ENCODE peak calls at places on chromosome 7, in five cellular contexts. E is ovary, A is stomach, L is left ventricle myocardium inferior, S is psoas muscle. Q is an unnamed sample.

GRCh38 chr7:4208086-4208485 is 474.0 kb upstream of the FOXK1 start:
- DNase-seq in L (no peak), A (no peak), S (no peak), E (no peak), Q (no peak)

GRCh38 chr7:16004661-16005060 is 318.2 kb upstream of the MEOX2 start:
- DNase-seq in E (no peak), L (no peak), S (no peak), A (no peak), Q (no peak)

GRCh38 chr7:51647931-51648351 is 331.3 kb upstream of the COBL start:
- DNase-seq in A (peak; percentile 63), E (peak; percentile 35), L (no peak), S (no peak), Q (no peak)

GRCh38 chr7:121541457-121541856 is 145.3 kb upstream of the FAM3C start:
- DNase-seq in S (no peak), E (no peak), L (no peak), A (no peak), Q (no peak)

GRCh38 chr7:112554591-112554990 is 73.8 kb downstream of the LSMEM1 start:
- DNase-seq in E (no peak), A (no peak), S (no peak), L (no peak), Q (no peak)

GRCh38 chr7:24812313-24812945 is 55.2 kb upstream of the GSDME start:
- DNase-seq in A (peak; percentile 66), S (peak; percentile 64), E (peak; percentile 57), L (peak; percentile 21), Q (peak; percentile 60)

GRCh38 chr7:149883452-149883861 is 9.7 kb downstream of the ATP6V0E2 start:
- DNase-seq in S (peak; percentile 72), E (no peak), A (peak; percentile 71), L (peak; percentile 66), Q (peak; percentile 78)

GRCh38 chr7:115475774-115476407 is 554.0 kb downstream of the MDFIC start:
- DNase-seq in S (no peak), E (no peak), L (no peak), A (no peak), Q (no peak)

GRCh38 chr7:51764981-51765380 is 448.4 kb upstream of the COBL start:
- DNase-seq in L (no peak), E (no peak), A (no peak), S (no peak), Q (no peak)

GRCh38 chr7:145848691-145849090 is 267.9 kb upstream of the CNTNAP2 start:
- DNase-seq in A (no peak), L (no peak), S (no peak), E (no peak), Q (no peak)

GRCh38 chr7:151088019-151088855 is 2.0 kb downstream of the AGAP3 start:
- DNase-seq in A (no peak), E (peak; percentile 43), S (no peak), L (no peak), Q (no peak)

GRCh38 chr7:105367458-105367857 is 21.3 kb downstream of the SRPK2 start:
- DNase-seq in L (no peak), E (no peak), S (no peak), A (no peak), Q (no peak)

GRCh38 chr7:55127135-55127551 is 108.3 kb downstream of the EGFR start:
- DNase-seq in E (no peak), S (no peak), A (no peak), L (no peak), Q (no peak)

GRCh38 chr7:69177326-69177897 is 420.9 kb upstream of the AUTS2 start:
- DNase-seq in S (no peak), L (no peak), E (peak; percentile 26), A (no peak), Q (no peak)

GRCh38 chr7:109282726-109283125 is 713.1 kb downstream of the DNAJB9 start:
- DNase-seq in L (no peak), E (no peak), A (peak; percentile 26), S (no peak), Q (no peak)

GRCh38 chr7:40827217-40828085 is 692.6 kb downstream of the SUGCT start:
- DNase-seq in A (no peak), E (no peak), L (no peak), S (no peak), Q (no peak)

GRCh38 chr7:151256410-151257045 is 8.0 kb upstream of the SMARCD3 start:
- DNase-seq in S (no peak), L (no peak), A (no peak), E (peak; percentile 61), Q (no peak)

GRCh38 chr7:11833431-11833830 is 1.4 kb upstream of the THSD7A start:
- DNase-seq in E (no peak), L (no peak), S (no peak), A (no peak), Q (no peak)

GRCh38 chr7:137609500-137609899 is 237.3 kb downstream of the DGKI start:
- DNase-seq in S (no peak), A (no peak), E (no peak), L (no peak), Q (no peak)

GRCh38 chr7:55432937-55433784 is 68.0 kb downstream of the LANCL2 start:
- DNase-seq in E (no peak), A (no peak), L (no peak), S (no peak), Q (no peak)

GRCh38 chr7:45590679-45591057 is 16.5 kb downstream of the ADCY1 start:
- DNase-seq in E (no peak), A (peak; percentile 22), S (no peak), L (no peak), Q (peak; percentile 19)

GRCh38 chr7:43385856-43386255 is 197.1 kb upstream of the STK17A start:
- DNase-seq in L (no peak), E (no peak), S (no peak), A (no peak), Q (no peak)

GRCh38 chr7:152899482-152900166 is 140.1 kb downstream of the ACTR3B start:
- DNase-seq in E (no peak), A (peak; percentile 75), S (peak; percentile 86), L (peak; percentile 62), Q (peak; percentile 93)

GRCh38 chr7:21355406-21355874 is 72.4 kb upstream of the SP4 start:
- DNase-seq in S (no peak), A (no peak), E (no peak), L (no peak), Q (no peak)

GRCh38 chr7:28533731-28534531 is 121.6 kb downstream of the CREB5 start:
- DNase-seq in E (peak; percentile 39), A (no peak), L (peak; percentile 54), S (peak; percentile 56), Q (no peak)

GRCh38 chr7:140155428-140155827 is 21.4 kb downstream of the KDM7A start:
- DNase-seq in E (no peak), S (no peak), L (no peak), A (no peak), Q (no peak)

GRCh38 chr7:99010281-99010680 is 131.9 kb downstream of the TRRAP start:
- DNase-seq in L (no peak), S (no peak), E (no peak), A (no peak), Q (no peak)

GRCh38 chr7:20407585-20408466 is 77.1 kb downstream of the ITGB8 start:
- DNase-seq in E (peak; percentile 50), L (peak; percentile 80), S (no peak), A (peak; percentile 36), Q (no peak)

GRCh38 chr7:15853832-15854470 is 167.5 kb upstream of the MEOX2 start:
- DNase-seq in E (no peak), S (no peak), L (no peak), A (no peak), Q (no peak)

GRCh38 chr7:150435390-150436073 is 14.9 kb upstream of the GIMAP8 start:
- DNase-seq in E (no peak), L (no peak), S (no peak), A (no peak), Q (peak; percentile 43)

GRCh38 chr7:139720705-139721231 is 57.0 kb downstream of the HIPK2 start:
- DNase-seq in A (peak; percentile 25), E (no peak), S (no peak), L (no peak), Q (no peak)

GRCh38 chr7:81655271-81655670 is 114.6 kb downstream of the HGF start:
- DNase-seq in A (no peak), S (no peak), L (no peak), E (no peak), Q (no peak)

GRCh38 chr7:26856481-26856880 is 7.9 kb downstream of the SKAP2 start:
- DNase-seq in E (no peak), S (no peak), A (no peak), L (no peak), Q (no peak)
- H3K27me3 ChIP-seq in E (no peaks in the 10 kb centered on the region), S (peaks cover 17% of the 10 kb centered on the region), A (no peaks in the 10 kb centered on the region), L (peaks cover 97% of the 10 kb centered on the region), Q (peaks cover 6% of the 10 kb centered on the region)

DNA sequence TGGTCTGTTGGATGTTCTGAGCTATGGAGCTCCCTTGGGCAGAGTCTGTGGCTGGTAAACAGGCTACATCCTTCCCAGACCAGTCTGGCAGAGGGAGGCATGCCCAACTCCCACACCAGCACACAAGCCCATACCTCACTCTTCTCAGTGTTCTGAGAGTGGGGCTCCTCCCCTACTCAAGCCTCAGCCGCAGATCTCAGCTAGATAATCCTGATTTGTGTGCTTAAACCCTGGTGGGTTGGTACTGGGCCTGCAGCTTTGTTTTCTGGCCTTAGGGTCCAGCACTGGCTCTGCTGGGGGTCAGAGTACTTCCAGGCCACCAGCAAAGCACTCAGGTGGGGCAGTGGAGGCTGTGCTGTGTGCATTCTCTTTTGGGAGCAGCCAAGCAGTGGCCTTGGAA is 70.4 kb downstream of the MGAM2 start:
- DNase-seq in L (no peak), A (no peak), E (no peak), S (no peak), Q (no peak)
- H3K4me3 ChIP-seq in L (no peak overlapping the region), A (no peak overlapping the region), E (no peak overlapping the region), S (no peak overlapping the region), Q (no peak overlapping the region)

GRCh38 chr7:134844200-134844599 is 64.8 kb downstream of the CALD1 start:
- DNase-seq in A (no peak), S (no peak), E (no peak), L (no peak), Q (no peak)
- H3K27me3 ChIP-seq in A (no peaks in the 10 kb centered on the region), S (no peaks in the 10 kb centered on the region), E (no peaks in the 10 kb centered on the region), L (no peaks in the 10 kb centered on the region), Q (no peaks in the 10 kb centered on the region)

GRCh38 chr7:2521341-2521745 is 1.8 kb downstream of the LFNG start:
- DNase-seq in L (no peak), A (no peak), S (no peak), E (no peak), Q (no peak)
- H3K4me3 ChIP-seq in L (peak overlapping the region; percentile 73), A (peak overlapping the region; percentile 78), S (peak overlapping the region; percentile 60), E (no peak overlapping the region), Q (peak overlapping the region; percentile 23)

GRCh38 chr7:97018775-97019535 is 5.7 kb downstream of the DLX5 start:
- DNase-seq in A (no peak), S (no peak), L (no peak), E (no peak), Q (no peak)

GRCh38 chr7:97015787-97016391 is 8.7 kb downstream of the DLX5 start:
- DNase-seq in E (no peak), A (no peak), L (no peak), S (no peak), Q (no peak)

GRCh38 chr7:97018126-97018601 is 6.5 kb downstream of the DLX5 start:
- DNase-seq in A (no peak), S (no peak), E (no peak), L (no peak), Q (no peak)

GRCh38 chr7:97016392-97017196 is 8.0 kb downstream of the DLX5 start:
- DNase-seq in S (no peak), L (no peak), A (no peak), E (no peak), Q (no peak)

GRCh38 chr7:97017197-97018125 is 7.2 kb downstream of the DLX5 start:
- DNase-seq in S (no peak), L (no peak), E (no peak), A (no peak), Q (no peak)
- H3K27me3 ChIP-seq in S (peaks cover 100% of the 10 kb centered on the region), L (peaks cover 100% of the 10 kb centered on the region), E (no peaks in the 10 kb centered on the region), A (peaks cover 99% of the 10 kb centered on the region), Q (peaks cover 80% of the 10 kb centered on the region)